ENCODE peak calls at places on chromosomes 2 and 18, in five cellular contexts. K, Y, H, D and F are unnamed samples.

GRCh38 chr2:241560883-241561474 is 2.4 kb downstream of the BOK start:
- DNase-seq in D (no peak), H (no peak), K (no peak), Y (no peak), F (no peak)

GRCh38 chr2:88057437-88057844 is 1.9 kb upstream of the KRCC1 start:
- DNase-seq in K (no peak), Y (no peak), H (no peak), D (no peak), F (no peak)

GRCh38 chr2:21381421-21381820 is 257.7 kb downstream of the TDRD15 start:
- DNase-seq in H (no peak), K (no peak), D (no peak), Y (no peak), F (no peak)

GRCh38 chr2:112582314-112582746 is 2.1 kb upstream of the CHCHD5 start:
- DNase-seq in H (peak; percentile 68), Y (no peak), D (no peak), K (no peak), F (no peak)

GRCh38 chr18:62776066-62776570 is 60.8 kb downstream of the PHLPP1 start:
- DNase-seq in Y (no peak), K (no peak), H (no peak), D (no peak), F (no peak)

GRCh38 chr2:88638743-88639142 is 11.5 kb upstream of the EIF2AK3 start:
- DNase-seq in K (no peak), D (no peak), H (peak; percentile 21), Y (no peak), F (no peak)

GRCh38 chr2:20001361-20001863 is 11.1 kb downstream of the MATN3 start:
- DNase-seq in K (no peak), D (no peak), Y (no peak), H (no peak), F (no peak)

GRCh38 chr18:13264986-13265900 is 46.7 kb downstream of the LDLRAD4 start:
- DNase-seq in D (no peak), H (no peak), Y (no peak), K (peak; percentile 29), F (no peak)

GRCh38 chr2:40353236-40353635 is 98.7 kb downstream of the SLC8A1 start:
- DNase-seq in K (no peak), H (no peak), Y (no peak), D (peak; percentile 37), F (no peak)

GRCh38 chr2:174062934-174063333 is 97.8 kb upstream of the SP3 start:
- DNase-seq in H (no peak), D (no peak), Y (no peak), K (no peak), F (no peak)

GRCh38 chr18:58556333-58557012 is 72.4 kb downstream of the ALPK2 start:
- DNase-seq in Y (no peak), D (no peak), H (no peak), K (no peak), F (peak; percentile 67)

GRCh38 chr2:152367547-152368250 is 32.7 kb downstream of the FMNL2 start:
- DNase-seq in Y (no peak), H (peak; percentile 86), D (no peak), K (no peak), F (no peak)

GRCh38 chr2:3124921-3125760 is 252.5 kb downstream of the EIPR1 start:
- DNase-seq in D (no peak), Y (peak; percentile 35), K (no peak), H (no peak), F (no peak)

GRCh38 chr18:42114310-42114943 is 159.4 kb downstream of the PIK3C3 start:
- DNase-seq in K (peak; percentile 70), Y (no peak), D (peak; percentile 51), H (peak; percentile 68), F (peak; percentile 25)

GRCh38 chr2:11402436-11402835 is 58.0 kb upstream of the ROCK2 start:
- DNase-seq in D (no peak), H (no peak), K (peak; percentile 11), Y (no peak), F (no peak)

GRCh38 chr2:26521054-26521912 is 43.4 kb upstream of the OTOF start:
- DNase-seq in H (peak; percentile 9), K (no peak), D (no peak), Y (peak; percentile 67), F (no peak)

GRCh38 chr2:79578952-79579351 is 66.1 kb downstream of the CTNNA2 start:
- DNase-seq in H (no peak), Y (no peak), D (no peak), K (no peak), F (no peak)

GRCh38 chr2:16368328-16368727 is 297.3 kb downstream of the CYRIA start:
- DNase-seq in K (no peak), H (no peak), D (no peak), Y (no peak), F (no peak)

GRCh38 chr2:64652231-64653173 is 1.2 kb downstream of the SERTAD2 start:
- DNase-seq in D (peak; percentile 51), K (peak; percentile 71), H (peak; percentile 48), Y (no peak), F (no peak)

GRCh38 chr2:147600646-147601045 is 244.2 kb upstream of the ACVR2A start:
- DNase-seq in H (no peak), Y (no peak), D (no peak), K (no peak), F (no peak)

GRCh38 chr18:40938615-40939014 is 1016.4 kb upstream of the PIK3C3 start:
- DNase-seq in Y (no peak), K (no peak), D (no peak), H (no peak), F (no peak)

GRCh38 chr18:48136544-48137353 is 206.3 kb upstream of the SMAD2 start:
- DNase-seq in K (no peak), D (no peak), Y (peak; percentile 70), H (no peak), F (no peak)

GRCh38 chr2:191318729-191319078 is 73.5 kb downstream of the MYO1B start:
- DNase-seq in Y (no peak), H (no peak), K (peak; percentile 78), D (no peak), F (no peak)

GRCh38 chr2:18740428-18740827 is 151.1 kb upstream of the NT5C1B start:
- DNase-seq in D (peak; percentile 35), Y (no peak), H (no peak), K (no peak), F (peak; percentile 74)

GRCh38 chr2:149924549-149925213 is 337.1 kb upstream of the MMADHC start:
- DNase-seq in Y (no peak), H (no peak), D (no peak), K (no peak), F (no peak)

GRCh38 chr2:232142049-232142448 is 180.5 kb downstream of the DIS3L2 start:
- DNase-seq in K (peak; percentile 48), D (no peak), Y (no peak), H (peak; percentile 51), F (no peak)

GRCh38 chr2:127893494-127893893 is 7.7 kb upstream of the AMMECR1L start:
- DNase-seq in Y (peak; percentile 59), H (no peak), D (no peak), K (no peak), F (no peak)

GRCh38 chr2:109604597-109604996 is 9.2 kb downstream of the SEPTIN10 start:
- DNase-seq in D (no peak), Y (no peak), H (no peak), K (peak; percentile 68), F (no peak)

GRCh38 chr2:234691226-234691600 is 194.3 kb upstream of the ARL4C start:
- DNase-seq in H (no peak), D (no peak), Y (no peak), K (no peak), F (no peak)

GRCh38 chr18:38634117-38634516 is 1068.5 kb upstream of the CELF4 start:
- DNase-seq in Y (no peak), H (no peak), D (no peak), K (no peak), F (no peak)

GRCh38 chr2:190205643-190206042 is 114.0 kb downstream of the HIBCH start:
- DNase-seq in H (no peak), D (no peak), K (no peak), Y (no peak), F (no peak)

GRCh38 chr2:167293172-167293781 is 405.0 kb downstream of the XIRP2 start:
- DNase-seq in H (peak; percentile 18), K (no peak), D (peak; percentile 25), Y (no peak), F (no peak)

DNA sequence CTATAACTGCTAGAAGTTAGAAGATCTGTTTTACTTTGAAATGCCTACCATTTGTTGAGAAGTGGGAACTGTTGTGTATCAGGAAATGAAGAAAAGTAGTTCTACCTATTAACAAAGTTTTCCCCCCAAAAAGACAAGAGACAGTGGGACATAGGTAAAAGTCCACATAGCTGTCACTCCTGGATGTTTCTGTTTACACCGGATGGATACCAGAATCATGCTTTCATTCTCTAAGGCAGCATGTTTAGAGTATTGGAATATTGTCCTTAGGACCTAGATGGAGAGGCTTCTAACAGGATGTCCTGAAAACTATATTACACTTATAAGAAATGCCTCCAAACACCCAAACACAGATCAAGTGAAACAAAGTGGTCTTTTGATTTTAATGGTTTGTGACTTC is 143.1 kb downstream of the MCFD2 start:
- DNase-seq in H (no peak), Y (no peak), K (no peak), D (no peak), F (no peak)
- H3K4me1 ChIP-seq in H (no peaks in the 10 kb centered on the region), Y (no peaks in the 10 kb centered on the region), K (no peaks in the 10 kb centered on the region), D (no peaks in the 10 kb centered on the region), F (no peaks in the 10 kb centered on the region)

GRCh38 chr2:218618102-218618860 is 10.6 kb downstream of the PLCD4 start:
- DNase-seq in D (no peak), K (no peak), H (no peak), Y (no peak), F (no peak)
- TF ChIP-seq CTCF in D (no peak), K (no peak), H (peak; percentile 20), Y (no peak), F (no peak)

DNA sequence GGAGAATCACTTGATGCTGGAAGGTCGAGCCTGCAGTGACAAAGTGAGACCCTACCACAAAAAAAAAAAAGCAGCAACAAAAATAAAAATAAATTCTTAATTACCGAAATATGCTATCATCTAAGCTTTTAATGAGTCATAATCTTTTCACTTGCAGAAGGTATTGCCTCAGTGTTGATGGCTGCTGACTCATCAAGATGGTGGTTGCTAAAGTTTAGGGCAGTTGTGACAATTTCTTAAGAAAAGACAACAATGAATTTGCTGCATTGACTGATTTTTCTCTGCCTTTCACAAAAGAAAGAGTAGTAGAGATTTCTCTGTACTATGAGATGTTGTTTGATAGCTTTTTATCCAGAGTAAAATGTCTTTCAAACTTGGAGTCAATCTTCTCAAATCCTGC is 1809.0 kb downstream of the SUCLG1 start:
- DNase-seq in H (peak; percentile 42), D (no peak), Y (no peak), K (no peak), F (no peak)
- H3K4me1 ChIP-seq in H (no peaks in the 10 kb centered on the region), D (no peaks in the 10 kb centered on the region), Y (no peaks in the 10 kb centered on the region), K (no peaks in the 10 kb centered on the region), F (no peaks in the 10 kb centered on the region)

DNA sequence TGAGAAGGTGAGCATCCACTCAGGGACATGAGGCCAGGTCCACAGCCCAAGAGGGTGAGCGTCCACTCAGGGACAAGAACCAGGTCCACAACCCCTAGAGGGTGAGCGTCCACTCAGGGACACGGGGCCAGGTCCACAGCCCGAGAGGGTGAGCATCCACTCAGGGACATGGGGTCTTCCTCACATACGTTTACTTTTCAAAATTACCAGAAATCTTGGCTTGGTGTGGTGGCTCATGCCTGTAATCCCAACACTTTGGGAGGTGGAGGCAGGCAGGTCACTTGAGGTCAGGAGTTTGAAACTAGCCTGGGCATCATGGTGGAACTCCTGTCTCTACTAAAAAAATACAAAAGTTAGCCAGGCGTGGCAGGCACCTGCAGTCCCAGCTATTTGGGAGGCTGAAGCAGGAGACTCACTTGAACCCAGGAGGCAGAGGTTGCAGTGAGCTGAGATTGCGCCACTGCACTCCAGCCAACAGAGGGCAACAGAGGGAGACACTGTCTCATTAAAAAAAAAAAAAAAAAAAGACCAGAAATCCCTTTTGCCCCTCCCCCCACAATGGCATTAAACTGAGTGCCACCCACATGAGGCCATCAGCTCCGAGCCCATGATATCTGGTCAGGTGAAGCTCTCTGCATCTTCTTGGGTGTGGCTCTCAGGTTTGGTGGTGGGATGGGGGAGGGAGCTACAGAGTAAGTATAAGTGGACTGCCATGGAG is 9.0 kb upstream of the MBP start:
- DNase-seq in D (no peak), K (no peak), H (no peak), Y (no peak), F (no peak)
- TF ChIP-seq CTCF in D (no peak), K (peak; percentile 23), H (no peak), Y (peak; percentile 32), F (peak; percentile 27)